ENCODE peak calls at places on chromosomes 11 and 22, in six cellular contexts. V, D, J, K, I and H are unnamed samples.

GRCh38 chr11:109026891-109027489 is 362.1 kb downstream of the DDX10 start:
- DNase-seq in V (no peak), D (no peak), J (no peak), K (no peak), I (no peak), H (no peak)

GRCh38 chr11:63602296-63602695 is 11.9 kb downstream of the PLAAT3 start:
- DNase-seq in V (no peak), D (no peak), J (no peak), K (no peak), I (no peak), H (no peak)

GRCh38 chr22:32204211-32204855 is 540 bp downstream of the RFPL2 start:
- DNase-seq in V (peak), D (no peak), J (no peak), K (peak), I (no peak), H (no peak)

GRCh38 chr11:95849087-95849825 is 59.0 kb downstream of the CEP57 start:
- DNase-seq in V (peak), D (peak), J (no peak), K (peak), I (peak), H (peak)

GRCh38 chr11:6646631-6647281 is 8.9 kb downstream of the DCHS1 start:
- DNase-seq in V (no peak), D (peak), J (no peak), K (no peak), I (no peak), H (peak)

GRCh38 chr22:29004647-29005371 is 56.8 kb downstream of the C22orf31 start:
- DNase-seq in V (no peak), D (no peak), J (no peak), K (peak), I (peak), H (no peak)

GRCh38 chr11:134643519-134644042 is 231.5 kb upstream of the B3GAT1 start:
- DNase-seq in V (no peak), D (no peak), J (no peak), K (no peak), I (no peak), H (no peak)

GRCh38 chr11:46315033-46315738 is 32.1 kb upstream of the DGKZ start:
- DNase-seq in V (peak), D (peak), J (peak), K (peak), I (peak), H (no peak)

GRCh38 chr11:501001-501682 is 5.9 kb downstream of the RNH1 start:
- DNase-seq in V (no peak), D (no peak), J (no peak), K (no peak), I (no peak), H (no peak)

GRCh38 chr11:130473056-130473794 is 24.8 kb downstream of the ADAMTS15 start:
- DNase-seq in V (peak), D (no peak), J (no peak), K (no peak), I (no peak), H (no peak)

GRCh38 chr11:19951558-19952083 is 208.7 kb downstream of the DBX1 start:
- DNase-seq in V (peak), D (no peak), J (no peak), K (peak), I (no peak), H (no peak)

GRCh38 chr11:129895126-129896041 is at the start of gene NFRKB:
- DNase-seq in V (peak), D (peak), J (peak), K (peak), I (peak), H (peak)

GRCh38 chr11:61141601-61142028 is 19.6 kb downstream of the VPS37C start:
- DNase-seq in V (no peak), D (no peak), J (no peak), K (no peak), I (peak), H (no peak)

GRCh38 chr11:70899616-70900015 is 352.8 kb downstream of the SHANK2 start:
- DNase-seq in V (no peak), D (no peak), J (no peak), K (no peak), I (no peak), H (no peak)

GRCh38 chr11:57647368-57647767 is 2.3 kb downstream of the YPEL4 start:
- DNase-seq in V (no peak), D (no peak), J (no peak), K (peak), I (no peak), H (no peak)

GRCh38 chr11:117177534-117178209 is 871 bp upstream of the SIDT2 start:
- DNase-seq in V (no peak), D (no peak), J (no peak), K (no peak), I (no peak), H (no peak)

GRCh38 chr11:47572715-47573255 is 6.0 kb downstream of the KBTBD4 start:
- DNase-seq in V (peak), D (no peak), J (no peak), K (peak), I (no peak), H (peak)

GRCh38 chr11:121931748-121932352 is 184.2 kb downstream of the BLID start:
- DNase-seq in V (no peak), D (no peak), J (no peak), K (no peak), I (no peak), H (no peak)